ENCODE peak calls at places on chromosomes 16 and 17, in seven cellular contexts. D, R, G, S, L, H and P are unnamed samples.

GRCh38 chr17:15301845-15302244 is 36.7 kb upstream of the PMP22 start:
- DNase-seq in D (no peak), R (no peak), G (no peak), S (no peak), L (no peak), H (no peak), P (no peak)

GRCh38 chr17:7885357-7886226 is 3.0 kb upstream of the CHD3 start:
- DNase-seq in D (peak), R (peak), G (peak), S (peak), L (no peak), H (no peak), P (no peak)

GRCh38 chr17:80827646-80828643 is 163.7 kb upstream of the CHMP6 start:
- DNase-seq in D (no peak), R (peak), G (peak), S (no peak), L (no peak), H (peak), P (no peak)

GRCh38 chr17:40556198-40556661 is 9.0 kb downstream of the CCR7 start:
- DNase-seq in D (no peak), R (no peak), G (no peak), S (no peak), L (no peak), H (no peak), P (no peak)

GRCh38 chr17:45747907-45748306 is 36.2 kb upstream of the CRHR1 start:
- DNase-seq in D (no peak), R (no peak), G (no peak), S (no peak), L (no peak), H (no peak), P (no peak)

GRCh38 chr17:81453712-81454111 is 58.5 kb downstream of the BAHCC1 start:
- DNase-seq in D (no peak), R (no peak), G (no peak), S (no peak), L (no peak), H (no peak), P (no peak)

GRCh38 chr17:19238167-19238505 is 970 bp downstream of the EPN2 start:
- DNase-seq in D (no peak), R (peak), G (no peak), S (peak), L (no peak), H (no peak), P (no peak)

GRCh38 chr17:2174471-2175293 is 119.8 kb downstream of the HIC1 start:
- DNase-seq in D (peak), R (peak), G (peak), S (no peak), L (peak), H (no peak), P (no peak)

GRCh38 chr16:19754644-19755036 is 36.6 kb downstream of the IQCK start:
- DNase-seq in D (no peak), R (no peak), G (no peak), S (no peak), L (no peak), H (no peak), P (no peak)

GRCh38 chr17:77499699-77500435 is 359.1 kb downstream of the SEC14L1 start:
- DNase-seq in D (no peak), R (no peak), G (no peak), S (no peak), L (no peak), H (no peak), P (no peak)

GRCh38 chr16:15672514-15673167 is 22.6 kb downstream of the NDE1 start:
- DNase-seq in D (peak), R (peak), G (peak), S (peak), L (peak), H (no peak), P (peak)

GRCh38 chr16:25859645-25860044 is 167.9 kb downstream of the HS3ST4 start:
- DNase-seq in D (no peak), R (no peak), G (no peak), S (no peak), L (no peak), H (no peak), P (no peak)

GRCh38 chr17:68145088-68145487 is 102.8 kb upstream of the AMZ2 start:
- DNase-seq in D (no peak), R (no peak), G (no peak), S (no peak), L (no peak), H (no peak), P (no peak)

GRCh38 chr17:78316867-78317816 is 42.7 kb downstream of the SOCS3 start:
- DNase-seq in D (peak), R (no peak), G (peak), S (no peak), L (no peak), H (no peak), P (peak)

GRCh38 chr17:58224315-58224714 is 5.3 kb upstream of the MKS1 start:
- DNase-seq in D (peak), R (no peak), G (peak), S (no peak), L (no peak), H (no peak), P (no peak)

GRCh38 chr17:66405836-66406679 is 103.6 kb downstream of the PRKCA start:
- DNase-seq in D (no peak), R (no peak), G (no peak), S (no peak), L (no peak), H (no peak), P (no peak)

GRCh38 chr17:5128905-5129535 is 13.2 kb downstream of the USP6 start:
- DNase-seq in D (no peak), R (no peak), G (no peak), S (no peak), L (peak), H (no peak), P (no peak)

GRCh38 chr17:65472602-65473001 is 88.8 kb downstream of the AXIN2 start:
- DNase-seq in D (peak), R (no peak), G (no peak), S (no peak), L (no peak), H (no peak), P (no peak)

GRCh38 chr16:58640949-58641348 is 11.3 kb upstream of the CNOT1 start:
- DNase-seq in D (no peak), R (no peak), G (no peak), S (no peak), L (no peak), H (no peak), P (no peak)

GRCh38 chr16:81537721-81538561 is 93.3 kb downstream of the CMIP start:
- DNase-seq in D (peak), R (no peak), G (no peak), S (no peak), L (no peak), H (no peak), P (no peak)

GRCh38 chr16:29831490-29831889 is 11.2 kb downstream of the MVP start:
- DNase-seq in D (no peak), R (no peak), G (no peak), S (no peak), L (no peak), H (no peak), P (no peak)

GRCh38 chr17:8745586-8746500 is 1.2 kb upstream of the CCDC42 start:
- DNase-seq in D (peak), R (peak), G (peak), S (peak), L (no peak), H (peak), P (no peak)